ENCODE peak calls at places on chromosomes 11 and 22, in six cellular contexts. W is left lung; F is CD8-positive, alpha-beta T cell; S is left ventricle myocardium inferior; E is HCT116; V is hepatocyte. R is an unnamed sample.

GRCh38 chr22:48181168-48181955 is 1418.9 kb downstream of the TBC1D22A start:
- DNase-seq in W (no peak), F (no peak), S (no peak), E (no peak), V (no peak), R (no peak)

GRCh38 chr11:33652001-33652400 is 48.6 kb downstream of the C11orf91 start:
- DNase-seq in W (no peak), F (no peak), S (no peak), E (no peak), V (no peak), R (no peak)

GRCh38 chr11:44605068-44605708 is 39.7 kb downstream of the CD82 start:
- DNase-seq in W (no peak), F (no peak), S (no peak), E (no peak), V (no peak), R (no peak)

GRCh38 chr11:32434387-32435151 is 770 bp downstream of the WT1 start:
- DNase-seq in W (no peak), F (no peak), S (no peak), E (no peak), V (no peak), R (no peak)

GRCh38 chr22:29914165-29914564 is 31.2 kb downstream of the MTMR3 start:
- DNase-seq in W (no peak), F (no peak), S (no peak), E (no peak), V (peak; percentile 10), R (no peak)

GRCh38 chr11:13110145-13110544 is 101.0 kb downstream of the RASSF10 start:
- DNase-seq in W (no peak), F (no peak), S (no peak), E (no peak), V (no peak), R (no peak)

GRCh38 chr11:81007046-81007445 is 1566.2 kb upstream of the TENM4 start:
- DNase-seq in W (no peak), F (no peak), S (no peak), E (no peak), V (peak; percentile 19), R (no peak)

GRCh38 chr11:17076517-17077239 is 789 bp downstream of the RPS13 start:
- DNase-seq in W (no peak), F (no peak), S (no peak), E (no peak), V (peak; percentile 24), R (no peak)

GRCh38 chr11:6646631-6647281 is 8.9 kb downstream of the DCHS1 start:
- DNase-seq in W (no peak), F (peak; percentile 28), S (peak; percentile 60), E (no peak), V (peak; percentile 74), R (peak; percentile 36)

GRCh38 chr22:28799834-28800307 is 498 bp downstream of the XBP1 start:
- DNase-seq in W (peak; percentile 62), F (peak; percentile 30), S (peak; percentile 80), E (no peak), V (peak; percentile 77), R (no peak)

GRCh38 chr11:18748766-18749375 is 22.9 kb upstream of the IGSF22 start:
- DNase-seq in W (no peak), F (no peak), S (no peak), E (no peak), V (no peak), R (no peak)

GRCh38 chr22:34334893-34335292 is 414.6 kb upstream of the LARGE1 start:
- DNase-seq in W (no peak), F (no peak), S (no peak), E (no peak), V (no peak), R (peak; percentile 7)

GRCh38 chr11:26572770-26573402 is 823 bp upstream of the MUC15 start:
- DNase-seq in W (no peak), F (no peak), S (no peak), E (no peak), V (no peak), R (no peak)

GRCh38 chr11:102589047-102589459 is 36.1 kb downstream of the MMP20 start:
- DNase-seq in W (no peak), F (no peak), S (no peak), E (no peak), V (no peak), R (no peak)

GRCh38 chr22:23199159-23199558 is 18.9 kb downstream of the BCR start:
- DNase-seq in W (no peak), F (no peak), S (no peak), E (no peak), V (no peak), R (no peak)

GRCh38 chr22:46070215-46070721 is 80.1 kb upstream of the PPARA start:
- DNase-seq in W (peak; percentile 67), F (no peak), S (peak; percentile 84), E (no peak), V (peak; percentile 53), R (no peak)

GRCh38 chr22:46069518-46070214 is 80.7 kb upstream of the PPARA start:
- DNase-seq in W (peak; percentile 88), F (peak; percentile 15), S (peak; percentile 84), E (peak; percentile 91), V (no peak), R (peak; percentile 86)

GRCh38 chr22:46068176-46068907 is 82.0 kb upstream of the PPARA start:
- DNase-seq in W (no peak), F (no peak), S (no peak), E (no peak), V (no peak), R (no peak)

GRCh38 chr22:46067159-46068111 is 82.9 kb upstream of the PPARA start:
- DNase-seq in W (peak; percentile 29), F (no peak), S (peak; percentile 15), E (no peak), V (no peak), R (no peak)

DNA sequence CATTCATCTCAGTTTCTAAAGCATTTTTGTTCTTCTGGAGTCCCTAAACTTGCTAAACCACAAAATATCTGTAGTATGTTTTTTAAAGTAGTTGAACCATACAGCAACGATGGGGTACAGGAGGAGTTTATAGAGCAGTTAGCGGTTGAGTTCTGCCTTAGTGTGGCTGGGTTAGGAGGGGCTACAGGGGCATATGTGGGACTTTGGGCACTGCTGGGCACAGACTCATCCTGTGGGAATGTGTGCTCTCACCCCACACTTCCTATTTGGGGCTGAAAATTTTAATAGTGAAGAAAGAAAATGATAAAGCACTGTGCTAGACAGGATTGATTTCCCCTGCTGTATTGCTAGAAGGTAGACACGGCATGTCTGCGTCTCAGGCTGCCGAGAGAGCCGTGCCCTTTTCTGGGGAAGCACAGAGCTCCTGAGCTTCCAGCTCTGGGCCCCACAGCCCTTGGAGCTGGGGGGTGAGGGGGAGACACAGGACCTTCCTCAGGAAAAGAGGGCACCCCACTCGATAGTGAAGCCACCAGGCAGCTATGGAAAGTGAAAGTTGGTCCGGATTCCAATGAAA is 81.3 kb upstream of the PPARA start:
- DNase-seq in W (peak; percentile 32), F (no peak), S (peak; percentile 27), E (no peak), V (no peak), R (no peak)
- H3K4me3 ChIP-seq in W (peak overlapping the region; percentile 72), F (peak overlapping the region; percentile 23), S (peak overlapping the region; percentile 89), E (peak overlapping the region; percentile 81), V (no peak overlapping the region), R (peak overlapping the region; percentile 82)

DNA sequence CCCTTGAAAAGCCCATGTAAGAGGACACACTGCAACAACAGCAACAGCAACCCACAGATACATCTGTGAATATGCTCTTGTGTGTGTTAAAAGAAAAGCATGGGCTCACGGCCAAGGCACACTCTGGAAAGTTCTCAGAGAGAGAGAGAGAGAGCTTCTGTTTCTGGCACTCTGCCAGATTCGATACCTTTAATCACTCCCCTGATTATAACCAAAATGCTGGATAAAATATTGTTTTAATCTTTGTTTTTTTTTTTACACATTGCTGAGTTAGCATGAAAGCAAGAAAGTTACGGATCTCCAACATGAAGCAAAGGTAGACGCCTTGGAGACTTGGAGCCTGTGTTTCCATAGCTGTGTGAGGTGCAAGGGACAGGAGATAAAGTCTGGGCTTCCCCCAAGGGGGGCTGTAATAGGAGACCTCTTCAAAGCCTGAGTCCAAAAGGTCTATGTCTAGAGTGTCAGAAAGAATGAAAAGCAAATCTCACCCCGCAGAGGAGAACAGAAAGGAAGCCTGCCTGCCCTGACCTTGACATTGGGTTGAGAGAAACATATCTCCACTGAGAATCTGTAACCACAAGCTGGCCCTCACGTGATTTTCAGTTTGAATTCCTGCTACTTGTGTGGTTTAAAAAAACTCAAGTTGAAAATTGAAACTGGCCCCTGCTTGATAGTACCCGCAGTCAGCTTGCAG is 33.7 kb upstream of the MPPED1 start:
- DNase-seq in W (no peak), F (no peak), S (no peak), E (no peak), V (peak; percentile 55), R (no peak)
- H3K4me3 ChIP-seq in W (no peak overlapping the region), F (no peak overlapping the region), S (no peak overlapping the region), E (no peak overlapping the region), V (no peak overlapping the region), R (no peak overlapping the region)

GRCh38 chr11:128021304-128022006 is 565.9 kb downstream of the ETS1 start:
- DNase-seq in W (no peak), F (no peak), S (no peak), E (no peak), V (peak; percentile 50), R (no peak)
- H3K4me3 ChIP-seq in W (no peak overlapping the region), F (no peak overlapping the region), S (no peak overlapping the region), E (no peak overlapping the region), V (no peak overlapping the region), R (no peak overlapping the region)

GRCh38 chr22:36419177-36419911 is 31.6 kb upstream of the MYH9 start:
- DNase-seq in W (peak; percentile 45), F (no peak), S (peak; percentile 53), E (no peak), V (peak; percentile 83), R (peak; percentile 34)

GRCh38 chr22:36424901-36425579 is 37.3 kb upstream of the MYH9 start:
- DNase-seq in W (no peak), F (no peak), S (no peak), E (no peak), V (no peak), R (no peak)

GRCh38 chr22:36419912-36420882 is 32.4 kb upstream of the MYH9 start:
- DNase-seq in W (no peak), F (no peak), S (no peak), E (no peak), V (peak; percentile 52), R (no peak)

GRCh38 chr22:36423461-36424404 is 36.0 kb upstream of the MYH9 start:
- DNase-seq in W (no peak), F (no peak), S (no peak), E (no peak), V (no peak), R (peak; percentile 12)

DNA sequence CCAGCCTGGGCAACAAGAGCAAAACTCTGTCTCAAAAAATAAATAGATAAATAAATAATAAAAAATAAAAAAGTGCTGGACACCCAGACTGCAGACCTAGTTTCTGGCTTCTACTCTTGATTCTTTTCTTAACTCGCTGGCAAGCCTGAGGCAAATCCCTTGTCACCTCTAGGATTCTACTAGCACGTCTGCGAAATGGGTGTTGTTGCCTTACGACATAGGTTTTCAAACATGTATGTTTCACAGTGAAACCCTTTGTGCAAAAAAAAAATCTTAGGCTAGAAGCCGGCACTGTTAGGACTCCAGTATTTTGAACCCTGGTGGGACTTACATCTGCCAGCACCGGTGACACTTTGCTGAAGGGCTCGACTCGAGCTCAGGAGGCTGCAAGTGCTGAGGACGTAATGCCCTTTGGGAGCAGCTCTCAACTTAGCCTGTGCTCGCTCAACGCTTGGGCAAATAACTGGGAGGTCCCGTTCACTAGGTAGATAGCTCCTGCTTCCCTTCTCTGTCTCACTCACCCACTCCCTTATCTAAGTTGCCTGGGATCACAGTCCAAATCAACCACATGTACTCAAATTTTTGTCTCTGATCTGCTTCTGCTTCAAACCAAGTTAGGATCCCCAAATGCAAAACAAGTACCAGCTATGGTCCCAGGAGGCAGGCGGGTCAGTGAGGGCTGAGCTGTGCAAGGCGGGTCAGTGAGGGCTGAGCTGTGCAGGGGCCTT is 34.7 kb upstream of the MYH9 start:
- DNase-seq in W (no peak), F (no peak), S (no peak), E (no peak), V (peak; percentile 53), R (no peak)
- H3K4me3 ChIP-seq in W (no peak overlapping the region), F (no peak overlapping the region), S (no peak overlapping the region), E (no peak overlapping the region), V (no peak overlapping the region), R (no peak overlapping the region)

GRCh38 chr22:43385770-43386641 is 25.8 kb upstream of the MPPED1 start:
- DNase-seq in W (peak; percentile 79), F (peak; percentile 73), S (peak; percentile 73), E (peak; percentile 32), V (peak; percentile 89), R (peak; percentile 51)
- H3K4me3 ChIP-seq in W (no peak overlapping the region), F (no peak overlapping the region), S (no peak overlapping the region), E (peak overlapping the region; percentile 7), V (no peak overlapping the region), R (no peak overlapping the region)

R was measured in Jurkat, Clone E6-1.